ENCODE peak calls at places on chromosomes 12 and 14, in five cellular contexts. C is mesendoderm, X is IMR-90, L is neuronal stem cell, E is trophoblast cell. K is an unnamed sample.

GRCh38 chr12:44117368-44117767 is 281.5 kb downstream of the TMEM117 start:
- DNase-seq in C (no peak), X (peak; percentile 2), L (no peak), E (no peak), K (no peak)

GRCh38 chr14:26703967-26704366 is 106.1 kb upstream of the NOVA1 start:
- DNase-seq in C (no peak), X (no peak), L (no peak), E (no peak), K (no peak)

GRCh38 chr12:546265-546919 is 86.7 kb downstream of the B4GALNT3 start:
- DNase-seq in C (peak; percentile 35), X (no peak), L (no peak), E (peak; percentile 28), K (no peak)

GRCh38 chr14:90383731-90384542 is 12.9 kb upstream of the CALM1 start:
- DNase-seq in C (peak; percentile 87), X (peak; percentile 46), L (peak; percentile 58), E (peak; percentile 58), K (peak; percentile 72)

GRCh38 chr12:106112094-106112822 is 26.5 kb downstream of the NUAK1 start:
- DNase-seq in C (peak; percentile 82), X (peak; percentile 22), L (no peak), E (no peak), K (no peak)

GRCh38 chr12:109252799-109253198 is 56.3 kb downstream of the FOXN4 start:
- DNase-seq in C (no peak), X (no peak), L (no peak), E (no peak), K (no peak)

GRCh38 chr14:37550511-37550910 is 44.5 kb downstream of the FOXA1 start:
- DNase-seq in C (no peak), X (peak; percentile 88), L (no peak), E (no peak), K (no peak)

GRCh38 chr12:131085816-131086591 is 132.3 kb downstream of the ADGRD1 start:
- DNase-seq in C (no peak), X (no peak), L (no peak), E (no peak), K (no peak)

GRCh38 chr12:10283028-10283427 is 24.6 kb upstream of the KLRD1 start:
- DNase-seq in C (no peak), X (no peak), L (no peak), E (peak; percentile 41), K (no peak)

GRCh38 chr12:106722854-106723253 is 51.6 kb upstream of the RIC8B start:
- DNase-seq in C (peak; percentile 54), X (no peak), L (peak; percentile 26), E (peak; percentile 7), K (no peak)

DNA sequence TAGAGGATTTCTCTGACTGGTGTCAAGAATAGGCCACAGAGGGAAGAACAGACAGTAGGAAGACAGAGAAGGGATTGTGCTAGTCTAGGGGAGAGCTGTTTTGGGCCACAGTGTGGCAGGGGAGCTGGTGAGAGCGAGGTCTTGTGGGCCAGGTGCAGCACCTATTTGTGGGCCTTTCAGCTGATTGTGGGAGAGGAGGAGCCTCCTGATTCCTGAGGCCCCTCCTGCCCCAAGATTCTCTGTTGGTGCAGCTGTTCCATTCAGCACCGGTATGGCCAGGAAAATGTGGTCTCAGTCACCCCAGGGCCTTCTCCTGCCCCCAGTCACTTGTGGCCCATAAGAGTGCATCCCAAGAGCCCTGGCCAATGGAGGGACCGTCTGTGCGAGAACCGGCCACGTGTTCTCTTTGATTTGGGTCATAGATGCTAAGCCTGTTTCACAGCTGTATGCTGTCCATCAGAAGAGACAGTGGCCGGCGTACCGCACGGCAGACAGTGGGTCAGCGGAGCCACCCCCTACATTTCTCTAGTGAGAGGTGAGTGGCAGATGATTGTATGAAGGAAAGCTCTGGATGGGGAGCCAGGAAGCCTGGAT is 27.7 kb downstream of the TPCN1 start:
- DNase-seq in C (no peak), X (no peak), L (no peak), E (no peak), K (no peak)
- H2BK120ac ChIP-seq in C (no peak overlapping the region), X (no peak overlapping the region), L (no peak overlapping the region), E (no peak overlapping the region), K (no peak overlapping the region)

GRCh38 chr12:55745361-55746146 is 2.6 kb downstream of the GDF11 start:
- DNase-seq in C (peak; percentile 94), X (no peak), L (peak; percentile 94), E (no peak), K (peak; percentile 31)

GRCh38 chr12:55742719-55743130 is at the start of gene GDF11:
- DNase-seq in C (peak; percentile 89), X (peak; percentile 74), L (peak; percentile 80), E (peak; percentile 60), K (peak; percentile 88)

GRCh38 chr12:55746147-55746912 is 3.4 kb downstream of the GDF11 start:
- DNase-seq in C (no peak), X (no peak), L (no peak), E (no peak), K (no peak)

GRCh38 chr12:55743131-55743921 is 404 bp downstream of the GDF11 start:
- DNase-seq in C (peak; percentile 92), X (peak; percentile 68), L (peak; percentile 75), E (peak; percentile 82), K (peak; percentile 82)

GRCh38 chr12:55743967-55744931 is 1.3 kb downstream of the GDF11 start:
- DNase-seq in C (no peak), X (no peak), L (no peak), E (no peak), K (peak; percentile 41)
- H2BK120ac ChIP-seq in C (no peak overlapping the region), X (no peak overlapping the region), L (peak overlapping the region; percentile 56), E (no peak overlapping the region), K (no peak overlapping the region)

GRCh38 chr14:74349757-74350156 is 1.5 kb downstream of the VRTN start:
- DNase-seq in C (peak; percentile 60), X (no peak), L (no peak), E (no peak), K (no peak)
- H2BK120ac ChIP-seq in C (peak overlapping the region; percentile 75), X (no peak overlapping the region), L (peak overlapping the region; percentile 95), E (no peak overlapping the region), K (no peak overlapping the region)

GRCh38 chr12:18752947-18753346 is 15.0 kb downstream of the CAPZA3 start:
- DNase-seq in C (peak; percentile 98), X (no peak), L (peak; percentile 69), E (no peak), K (peak; percentile 42)

GRCh38 chr12:18754118-18754707 is 16.3 kb downstream of the CAPZA3 start:
- DNase-seq in C (peak; percentile 28), X (no peak), L (no peak), E (no peak), K (no peak)

GRCh38 chr12:18751866-18752265 is 13.9 kb downstream of the CAPZA3 start:
- DNase-seq in C (peak; percentile 22), X (no peak), L (peak; percentile 5), E (no peak), K (no peak)

GRCh38 chr12:18752280-18752920 is 14.5 kb downstream of the CAPZA3 start:
- DNase-seq in C (peak; percentile 99), X (peak; percentile 95), L (no peak), E (no peak), K (peak; percentile 95)

DNA sequence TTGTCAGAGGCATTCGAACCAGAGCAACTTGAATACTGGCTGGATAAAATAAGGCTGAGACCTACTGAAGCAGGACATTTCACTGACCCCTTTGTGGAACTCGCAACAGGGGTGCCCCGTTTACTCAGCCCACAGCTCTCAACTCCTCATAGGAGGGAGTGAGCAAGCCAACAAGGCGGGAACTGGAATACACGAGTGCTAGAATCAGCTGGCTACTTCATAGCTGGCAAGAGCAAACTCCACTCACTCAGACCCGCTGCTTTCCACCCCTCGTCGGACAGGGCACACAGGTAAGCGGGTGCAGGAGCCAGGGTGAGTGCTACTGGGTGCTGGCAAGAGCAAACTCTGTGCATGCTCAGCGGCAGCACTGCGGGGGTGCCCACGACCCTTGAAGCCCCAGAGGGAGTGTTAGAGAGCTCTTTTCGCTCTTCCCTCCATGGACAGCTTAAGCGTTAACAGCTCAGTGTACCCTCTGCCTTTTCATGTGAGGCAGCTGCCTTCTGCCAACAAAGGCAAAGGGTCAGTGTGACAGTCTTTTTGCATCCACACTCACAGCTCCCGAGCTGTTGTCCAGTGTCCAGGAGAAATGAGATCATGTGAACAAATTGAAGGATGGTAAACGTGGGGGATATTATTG is 15.7 kb downstream of the CAPZA3 start:
- DNase-seq in C (peak; percentile 79), X (peak; percentile 12), L (peak; percentile 59), E (no peak), K (peak; percentile 52)
- H2BK120ac ChIP-seq in C (peak overlapping the region; percentile 76), X (peak overlapping the region; percentile 86), L (no peak overlapping the region), E (no peak overlapping the region), K (peak overlapping the region; percentile 0)

DNA sequence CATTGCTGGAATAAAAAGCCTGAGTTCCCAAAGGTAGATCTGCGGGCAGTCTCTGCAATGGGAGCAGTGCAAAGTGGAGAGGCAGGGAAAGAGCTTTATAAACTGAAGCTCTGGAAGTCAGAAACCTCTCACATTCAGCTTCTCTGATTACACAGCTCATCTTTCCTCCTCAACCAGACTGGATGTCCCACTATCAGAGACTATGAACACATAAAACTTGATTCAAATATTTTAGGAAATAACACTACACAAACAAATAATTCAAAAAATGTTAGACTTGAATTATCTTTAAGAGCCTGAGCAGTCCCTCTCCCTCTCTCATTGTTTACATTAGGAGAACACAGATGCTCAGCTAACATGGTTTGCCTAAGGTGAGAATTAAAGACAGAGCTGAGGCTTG is 72.9 kb downstream of the DENND5B start:
- DNase-seq in C (peak; percentile 45), X (peak; percentile 60), L (no peak), E (no peak), K (peak; percentile 54)
- H2BK120ac ChIP-seq in C (no peak overlapping the region), X (peak overlapping the region; percentile 96), L (no peak overlapping the region), E (peak overlapping the region; percentile 15), K (peak overlapping the region; percentile 64)

GRCh38 chr12:52774629-52775250 is 2.4 kb downstream of the KRT76 start:
- DNase-seq in C (no peak), X (no peak), L (no peak), E (no peak), K (no peak)

GRCh38 chr12:52769946-52770345 is 7.2 kb downstream of the KRT76 start:
- DNase-seq in C (no peak), X (no peak), L (no peak), E (no peak), K (no peak)

GRCh38 chr12:52771088-52771487 is 6.1 kb downstream of the KRT76 start:
- DNase-seq in C (no peak), X (no peak), L (no peak), E (no peak), K (no peak)

GRCh38 chr12:52772188-52772587 is 5.0 kb downstream of the KRT76 start:
- DNase-seq in C (no peak), X (no peak), L (no peak), E (no peak), K (no peak)

GRCh38 chr12:52772727-52773126 is 4.4 kb downstream of the KRT76 start:
- DNase-seq in C (no peak), X (no peak), L (no peak), E (no peak), K (no peak)
- H2BK120ac ChIP-seq in C (no peak overlapping the region), X (no peak overlapping the region), L (no peak overlapping the region), E (no peak overlapping the region), K (no peak overlapping the region)

DNA sequence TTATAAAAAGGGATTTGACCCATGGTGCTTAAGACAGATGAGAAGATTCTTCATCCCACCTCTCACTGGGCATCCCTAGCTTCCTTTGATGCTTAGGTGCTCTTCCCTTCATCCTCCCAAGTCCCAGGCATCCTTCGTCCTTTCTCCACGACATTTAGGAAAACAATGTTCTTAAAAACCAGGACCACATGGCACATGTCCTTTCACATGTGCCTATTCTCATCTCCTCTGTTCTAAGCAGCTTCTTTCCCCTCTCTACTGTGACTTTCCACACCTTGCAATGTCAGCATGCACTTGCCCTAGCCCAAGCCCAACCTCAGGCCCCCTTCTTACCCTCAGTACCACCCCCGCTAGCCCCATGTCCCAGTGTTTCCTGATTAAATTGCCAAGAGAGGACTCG is 12.2 kb downstream of the TPH2 start:
- DNase-seq in C (no peak), X (no peak), L (no peak), E (no peak), K (no peak)
- H2BK120ac ChIP-seq in C (no peak overlapping the region), X (peak overlapping the region; percentile 49), L (no peak overlapping the region), E (no peak overlapping the region), K (no peak overlapping the region)

GRCh38 chr14:22509036-22509709 is 79.9 kb downstream of the DAD1 start:
- DNase-seq in C (no peak), X (no peak), L (no peak), E (no peak), K (no peak)
- H2BK120ac ChIP-seq in C (no peak overlapping the region), X (no peak overlapping the region), L (no peak overlapping the region), E (no peak overlapping the region), K (no peak overlapping the region)